ENCODE peak calls at places on chromosomes 6 and 20, in ten cellular contexts. H is H7; L is ELR; G is GM12865; N is SHP77; C is nephron progenitor cell; K is C1 segment of cervical spinal cord; W is stimulated activated CD8-positive, alpha-beta memory T cell treated with anti-CD3 and anti-CD28 coated beads, Interleukin-2, amount 100 ng/mL, for 48 hours; B is ACHN; O is stimulated activated CD4-positive, alpha-beta T cell treated with anti-CD3 and anti-CD28 coated beads, Interleukin-2, amount 100 ng/mL, for 48 hours. S is an unnamed sample.

GRCh38 chr6:84524636-84525035 is 239.8 kb downstream of the TBX18 start:
- DNase-seq in H (no peak), L (peak; percentile 34), O (no peak), B (no peak), G (no peak), W (no peak), N (no peak), K (no peak), C (no peak), S (no peak)

GRCh38 chr20:46398963-46399362 is 7.5 kb downstream of the ELMO2 start:
- DNase-seq in G (no peak), O (no peak), L (no peak), N (no peak), B (no peak), W (no peak), K (no peak), C (no peak), H (no peak), S (no peak)

GRCh38 chr6:87103977-87104601 is 9.2 kb upstream of the CGA start:
- DNase-seq in C (no peak), N (no peak), G (no peak), W (no peak), H (no peak), L (no peak), O (no peak), B (no peak), K (no peak), S (no peak)

GRCh38 chr6:111676383-111676782 is 70.7 kb upstream of the TRAF3IP2 start:
- DNase-seq in H (no peak), B (no peak), G (no peak), K (no peak), N (no peak), O (no peak), C (no peak), L (no peak), W (no peak), S (no peak)

GRCh38 chr6:111478749-111479148 is 4.3 kb downstream of the REV3L start:
- DNase-seq in L (peak; percentile 81), N (no peak), G (peak; percentile 60), K (no peak), H (peak; percentile 73), O (no peak), B (peak; percentile 63), W (no peak), C (no peak), S (no peak)

GRCh38 chr6:7615611-7616383 is 25.8 kb downstream of the SNRNP48 start:
- DNase-seq in N (peak; percentile 24), H (peak; percentile 43), W (no peak), C (peak; percentile 30), O (no peak), G (peak; percentile 67), B (peak; percentile 53), K (no peak), L (peak; percentile 69), S (peak; percentile 19)

GRCh38 chr6:52937908-52938307 is 28.4 kb upstream of the GSTA3 start:
- DNase-seq in H (no peak), W (no peak), O (no peak), C (no peak), L (peak; percentile 10), K (no peak), G (no peak), B (peak; percentile 76), N (no peak), S (no peak)

GRCh38 chr6:133432021-133432989 is 191.1 kb downstream of the EYA4 start:
- DNase-seq in H (peak; percentile 48), G (no peak), L (no peak), C (peak; percentile 15), W (no peak), B (no peak), O (no peak), N (peak; percentile 71), K (no peak), S (no peak)

GRCh38 chr6:46062312-46062711 is 46.7 kb upstream of the CLIC5 start:
- DNase-seq in G (no peak), K (no peak), B (no peak), O (no peak), C (no peak), N (no peak), H (no peak), L (no peak), W (no peak), S (no peak)

GRCh38 chr20:37071481-37071911 is 24.3 kb downstream of the RBL1 start:
- DNase-seq in G (peak; percentile 73), N (no peak), L (peak; percentile 94), B (peak; percentile 3), W (peak; percentile 13), C (no peak), H (no peak), O (peak; percentile 7), K (no peak), S (peak; percentile 18)